ENCODE peak calls at places on chromosomes 5 and 9, in seven cellular contexts. W is heart left ventricle, Y is Peyer's patch, P is cardiac muscle cell, B is breast epithelium, O is GM12865, C is mucosa of descending colon. J is an unnamed sample.

GRCh38 chr5:138037271-138037670 is 4.4 kb upstream of the FAM13B start:
- DNase-seq in P (no peak), O (peak), W (no peak), Y (no peak), B (no peak), C (no peak), J (no peak)

GRCh38 chr5:52605992-52606321 is 181.8 kb upstream of the ITGA1 start:
- DNase-seq in B (no peak), W (no peak), Y (no peak), P (no peak), O (no peak), C (no peak), J (no peak)

GRCh38 chr5:142674438-142675210 is 11.3 kb downstream of the FGF1 start:
- DNase-seq in W (no peak), P (peak), O (no peak), C (no peak), B (no peak), Y (no peak), J (no peak)

GRCh38 chr5:1118231-1118698 is 6.4 kb upstream of the SLC12A7 start:
- DNase-seq in W (no peak), Y (no peak), P (peak), C (no peak), O (no peak), B (no peak), J (no peak)

GRCh38 chr5:14440598-14441401 is 140.8 kb upstream of the OTULINL start:
- DNase-seq in W (no peak), B (no peak), P (peak), C (peak), O (no peak), Y (no peak), J (no peak)

GRCh38 chr9:37410969-37411785 is 11.3 kb upstream of the GRHPR start:
- DNase-seq in W (no peak), P (peak), Y (peak), O (peak), C (no peak), B (no peak), J (peak)

GRCh38 chr5:35198681-35199080 is 31.6 kb downstream of the PRLR start:
- DNase-seq in Y (no peak), O (no peak), C (no peak), W (no peak), B (no peak), P (peak), J (no peak)

GRCh38 chr9:20854444-20854843 is 170.4 kb downstream of the FOCAD start:
- DNase-seq in P (no peak), C (no peak), B (no peak), W (no peak), O (no peak), Y (no peak), J (no peak)

DNA sequence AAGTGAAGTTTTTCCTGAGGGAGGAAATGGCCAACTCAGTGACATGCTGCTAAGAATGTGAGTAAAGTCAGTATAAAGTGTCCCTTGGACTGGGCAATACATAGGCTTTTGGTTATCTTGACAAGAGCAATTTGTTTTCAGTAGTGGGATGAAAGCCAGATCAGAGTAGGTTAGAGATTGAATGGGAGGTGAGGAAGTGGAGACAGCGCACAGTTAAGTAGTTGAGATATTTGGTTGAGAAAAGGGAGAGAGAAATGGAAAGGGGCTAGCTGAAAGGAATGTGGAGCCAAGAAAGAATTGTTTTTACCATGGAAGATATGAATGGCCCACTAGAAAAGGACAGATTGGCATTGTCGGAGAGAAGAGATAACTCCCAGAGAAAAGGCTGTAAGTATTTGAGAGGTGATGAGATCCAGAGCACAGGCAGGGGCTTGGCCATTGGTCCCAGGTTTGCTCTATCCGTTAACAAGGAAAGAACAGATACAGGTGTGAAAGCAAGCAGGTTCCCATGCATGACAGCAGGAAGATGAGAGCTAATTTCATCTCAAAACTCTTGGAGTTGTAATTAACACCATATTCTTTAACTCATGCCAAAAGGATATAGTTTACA is 392.0 kb downstream of the NR2F1-AS1 start:
- DNase-seq in P (peak), W (no peak), B (no peak), C (no peak), O (no peak), Y (no peak), J (no peak)
- TF ChIP-seq CTCF in P (no peak), W (no peak), B (no peak), C (no peak), O (no peak), Y (no peak), J (no peak)

GRCh38 chr5:11110128-11110527 is 349.1 kb upstream of the DAP start:
- DNase-seq in B (no peak), Y (no peak), O (no peak), C (no peak), P (no peak), W (no peak), J (no peak)
- TF ChIP-seq CTCF in B (no peak), Y (no peak), O (no peak), C (no peak), P (no peak), W (no peak), J (no peak)

GRCh38 chr5:146390469-146390868 is 51.8 kb downstream of the POU4F3 start:
- DNase-seq in W (no peak), B (no peak), Y (no peak), O (peak), P (no peak), C (no peak), J (no peak)

GRCh38 chr5:146400206-146400605 is 46.9 kb upstream of the TCERG1 start:
- DNase-seq in B (no peak), C (no peak), Y (no peak), P (no peak), W (no peak), O (no peak), J (no peak)

GRCh38 chr5:146399446-146399845 is 47.7 kb upstream of the TCERG1 start:
- DNase-seq in C (no peak), W (no peak), O (no peak), B (no peak), Y (no peak), P (no peak), J (no peak)

GRCh38 chr5:146394486-146394885 is 52.6 kb upstream of the TCERG1 start:
- DNase-seq in W (no peak), C (no peak), P (no peak), B (no peak), O (no peak), Y (no peak), J (no peak)

DNA sequence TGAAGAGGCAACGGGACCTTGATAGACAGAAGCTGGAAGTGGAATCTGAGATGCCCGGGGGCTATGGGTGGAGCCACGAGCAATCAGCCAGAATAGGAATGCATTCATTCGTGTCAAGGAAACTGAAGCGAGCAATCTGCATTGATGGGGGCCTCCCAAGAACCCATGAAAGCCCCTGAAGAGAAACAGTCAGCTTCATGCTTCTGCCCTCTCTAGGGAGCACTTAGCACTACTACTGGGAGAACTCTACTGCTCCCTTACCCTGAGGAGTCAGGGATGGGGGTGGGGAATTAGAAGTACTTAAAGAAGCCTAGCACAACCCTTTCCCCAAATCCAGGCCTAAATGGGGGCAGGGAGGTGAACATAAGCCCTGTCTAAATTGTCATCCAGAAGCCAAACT is 51.9 kb upstream of the TCERG1 start:
- DNase-seq in B (no peak), P (no peak), O (no peak), Y (no peak), C (no peak), W (no peak), J (no peak)
- TF ChIP-seq CTCF in B (no peak), P (no peak), O (no peak), Y (no peak), C (no peak), W (no peak), J (no peak)

GRCh38 chr9:133456409-133456808 is 3.4 kb upstream of the CACFD1 start:
- DNase-seq in Y (no peak), B (no peak), P (no peak), O (no peak), C (no peak), W (no peak), J (no peak)
- TF ChIP-seq CTCF in Y (no peak), B (no peak), P (no peak), O (peak), C (no peak), W (no peak), J (no peak)

GRCh38 chr9:137175345-137175961 is 3.6 kb upstream of the TMEM210 start:
- DNase-seq in B (no peak), C (no peak), P (no peak), W (no peak), Y (no peak), O (no peak), J (peak)

GRCh38 chr9:137174722-137175293 is 3.0 kb upstream of the TMEM210 start:
- DNase-seq in C (no peak), P (no peak), W (no peak), O (peak), Y (no peak), B (no peak), J (peak)

GRCh38 chr9:137178201-137178938 is 6.5 kb upstream of the TMEM210 start:
- DNase-seq in P (no peak), O (no peak), W (no peak), C (no peak), B (no peak), Y (no peak), J (no peak)

GRCh38 chr9:137173795-137174664 is 2.2 kb upstream of the TMEM210 start:
- DNase-seq in P (no peak), B (no peak), W (no peak), C (no peak), O (no peak), Y (no peak), J (no peak)

DNA sequence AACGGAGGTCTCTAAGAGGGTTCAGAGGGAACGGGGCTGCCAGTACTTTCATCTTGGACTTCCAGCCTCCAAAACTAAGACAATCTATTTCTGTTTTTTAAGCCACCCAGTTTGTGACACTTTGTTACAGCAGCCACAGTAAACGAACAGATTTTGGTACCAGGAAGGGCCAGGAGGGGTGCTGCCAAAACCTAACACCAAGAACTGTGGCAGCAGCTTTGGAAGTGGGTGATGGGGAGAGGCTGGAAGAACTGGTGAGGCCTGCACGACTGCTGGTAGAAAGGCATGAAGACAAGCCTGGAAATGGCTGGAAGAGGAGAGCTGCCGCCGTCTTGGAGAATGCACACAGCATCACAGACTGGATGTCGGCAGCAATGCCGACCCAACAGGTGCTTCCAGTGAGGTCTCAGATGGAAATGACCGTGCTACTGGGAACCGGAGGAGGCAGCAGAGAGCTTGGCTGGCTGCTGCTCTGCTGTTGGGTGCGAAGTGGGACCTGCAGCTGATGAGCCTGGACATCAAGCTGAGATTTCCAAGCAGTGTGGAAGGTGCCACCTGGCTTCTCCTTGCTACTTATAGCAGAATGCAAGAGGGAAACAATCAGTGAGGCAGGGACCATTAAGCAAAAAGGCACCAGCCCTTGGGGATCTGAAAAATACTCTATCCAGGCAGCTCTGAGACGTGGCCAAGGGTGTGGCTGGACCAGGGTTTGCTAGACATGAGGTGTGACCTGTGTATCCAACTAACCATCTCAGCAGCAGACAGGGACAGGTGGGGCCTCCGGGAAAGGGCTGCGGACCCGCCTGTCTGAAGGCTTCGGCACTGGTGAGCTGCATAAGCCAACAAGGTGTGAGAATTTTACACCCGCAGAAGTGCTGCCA is 4.7 kb upstream of the TMEM210 start:
- DNase-seq in O (peak), B (no peak), P (peak), C (peak), W (no peak), Y (no peak), J (peak)
- TF ChIP-seq CTCF in O (peak), B (peak), P (peak), C (peak), W (peak), Y (peak), J (peak)

GRCh38 chr9:7910426-7911015 is 110.9 kb upstream of the DMAC1 start:
- DNase-seq in C (peak), Y (no peak), P (no peak), B (no peak), W (no peak), O (no peak), J (no peak)

GRCh38 chr9:7906783-7907182 is 107.2 kb upstream of the DMAC1 start:
- DNase-seq in P (no peak), O (no peak), C (no peak), W (no peak), Y (no peak), B (no peak), J (no peak)

GRCh38 chr9:7907636-7908195 is 108.1 kb upstream of the DMAC1 start:
- DNase-seq in Y (no peak), B (no peak), W (no peak), O (no peak), C (no peak), P (no peak), J (no peak)

GRCh38 chr9:7912037-7912535 is 112.5 kb upstream of the DMAC1 start:
- DNase-seq in W (no peak), O (no peak), P (no peak), Y (no peak), C (no peak), B (no peak), J (no peak)

GRCh38 chr9:7909537-7909936 is 110.0 kb upstream of the DMAC1 start:
- DNase-seq in P (no peak), W (no peak), Y (no peak), C (no peak), O (no peak), B (no peak), J (no peak)
- TF ChIP-seq CTCF in P (no peak), W (no peak), Y (no peak), C (no peak), O (no peak), B (no peak), J (no peak)

J was measured in GM20000.